ENCODE peak calls at places on chromosomes 3 and 15, in four cellular contexts. R is A549, Y is HepG2, W is IMR-90. G is an unnamed sample.

GRCh38 chr3:115469649-115470048 is 153.7 kb upstream of the GAP43 start:
- DNase-seq in W (no peak), Y (no peak), R (no peak), G (no peak)

GRCh38 chr15:43538091-43538490 is 20.7 kb downstream of the MAP1A start:
- DNase-seq in W (no peak), Y (no peak), R (no peak), G (no peak)

GRCh38 chr3:48410205-48411040 is 19.5 kb downstream of the PLXNB1 start:
- DNase-seq in W (no peak), Y (no peak), R (no peak), G (no peak)

GRCh38 chr3:40895109-40895508 is 304.2 kb upstream of the CTNNB1 start:
- DNase-seq in W (no peak), R (no peak), Y (no peak), G (no peak)

GRCh38 chr3:66989241-66989640 is 8.9 kb upstream of the KBTBD8 start:
- DNase-seq in R (no peak), W (no peak), Y (no peak), G (no peak)

GRCh38 chr3:156527060-156527459 is 27.9 kb downstream of the SSR3 start:
- DNase-seq in W (no peak), Y (no peak), R (no peak), G (no peak)

GRCh38 chr15:58087870-58088269 is 22.4 kb upstream of the ALDH1A2 start:
- DNase-seq in R (no peak), W (no peak), Y (no peak), G (no peak)

GRCh38 chr3:98778852-98779379 is 15.8 kb downstream of the ST3GAL6 start:
- DNase-seq in R (no peak), W (peak), Y (peak), G (no peak)

GRCh38 chr3:175605851-175606250 is 746.7 kb downstream of the NAALADL2 start:
- DNase-seq in Y (no peak), R (no peak), W (no peak), G (no peak)

GRCh38 chr3:29183346-29184087 is 97.4 kb upstream of the RBMS3 start:
- DNase-seq in R (no peak), W (peak), Y (no peak), G (no peak)

GRCh38 chr15:90982135-90982534 is 12.2 kb downstream of the PRC1 start:
- DNase-seq in W (peak), R (no peak), Y (no peak), G (no peak)

GRCh38 chr3:115517457-115518050 is 105.8 kb upstream of the GAP43 start:
- DNase-seq in Y (no peak), R (no peak), W (peak), G (no peak)

GRCh38 chr3:32414527-32415202 is 23.0 kb downstream of the CMTM7 start:
- DNase-seq in Y (no peak), R (no peak), W (peak), G (no peak)

GRCh38 chr3:97793415-97794019 is 28.3 kb upstream of the CRYBG3 start:
- DNase-seq in Y (peak), W (peak), R (peak), G (peak)

GRCh38 chr3:87298111-87298718 is 21.8 kb upstream of the POU1F1 start:
- DNase-seq in R (peak), W (peak), Y (peak), G (peak)

GRCh38 chr15:75054172-75054897 is 30.9 kb downstream of the PPCDC start:
- DNase-seq in W (no peak), Y (no peak), R (no peak), G (no peak)

GRCh38 chr3:52052831-52053306 is 3.5 kb downstream of the DUSP7 start:
- DNase-seq in R (peak), Y (peak), W (peak), G (peak)

GRCh38 chr15:27970661-27971392 is 128.3 kb downstream of the OCA2 start:
- DNase-seq in R (no peak), Y (no peak), W (no peak), G (no peak)

GRCh38 chr15:100094127-100094510 is 247.7 kb downstream of the ADAMTS17 start:
- DNase-seq in Y (no peak), R (no peak), W (no peak), G (no peak)

GRCh38 chr3:73484656-73485248 is 140.0 kb downstream of the PDZRN3 start:
- DNase-seq in R (no peak), W (peak), Y (no peak), G (no peak)

GRCh38 chr3:39705351-39705900 is 104.0 kb upstream of the MYRIP start:
- DNase-seq in Y (no peak), W (no peak), R (no peak), G (no peak)

GRCh38 chr15:97652700-97653167 is 307.8 kb upstream of the ARRDC4 start:
- DNase-seq in R (no peak), W (no peak), Y (no peak), G (no peak)

GRCh38 chr3:42123012-42123581 is 31.9 kb downstream of the TRAK1 start:
- DNase-seq in W (peak), R (no peak), Y (no peak), G (no peak)

GRCh38 chr3:130935761-130936160 is 41.9 kb downstream of the ATP2C1 start:
- DNase-seq in W (peak), Y (no peak), R (no peak), G (no peak)

GRCh38 chr3:11563749-11564148 is 80.0 kb downstream of the VGLL4 start:
- DNase-seq in Y (no peak), R (no peak), W (no peak), G (no peak)

DNA sequence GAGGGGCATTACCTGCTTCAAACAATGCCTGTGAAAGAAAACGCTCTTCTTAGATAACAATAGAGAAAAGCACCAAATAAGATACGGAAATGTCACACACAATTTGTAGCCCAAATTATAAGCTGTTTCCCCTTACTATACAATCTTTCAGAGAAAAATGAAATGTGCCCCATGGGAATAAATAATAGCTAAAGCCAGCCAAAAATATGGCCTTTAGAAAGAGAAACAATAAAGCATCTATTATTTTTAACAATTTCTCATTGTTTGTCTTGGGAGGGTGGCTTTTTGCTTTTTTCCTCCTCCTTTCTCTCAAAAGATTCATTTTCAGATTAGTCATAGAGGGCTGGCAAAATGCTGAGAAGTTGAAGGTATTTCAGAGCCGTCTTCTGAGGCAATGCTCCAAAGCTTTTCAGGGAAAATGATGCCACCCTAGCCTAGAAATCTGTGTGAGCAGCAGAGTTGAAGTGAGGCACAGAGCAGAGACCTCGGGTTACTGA is 86.2 kb upstream of the PRICKLE2 start:
- DNase-seq in R (no peak), Y (no peak), W (peak), G (no peak)
- TF ChIP-seq MAZ in R (no peak), Y (no peak), W (no peak), G (no peak)

GRCh38 chr3:133135303-133135702 is 97.1 kb downstream of the TMEM108 start:
- DNase-seq in W (no peak), R (no peak), Y (no peak), G (no peak)
- TF ChIP-seq MAZ in W (no peak), R (no peak), Y (no peak), G (no peak)

DNA sequence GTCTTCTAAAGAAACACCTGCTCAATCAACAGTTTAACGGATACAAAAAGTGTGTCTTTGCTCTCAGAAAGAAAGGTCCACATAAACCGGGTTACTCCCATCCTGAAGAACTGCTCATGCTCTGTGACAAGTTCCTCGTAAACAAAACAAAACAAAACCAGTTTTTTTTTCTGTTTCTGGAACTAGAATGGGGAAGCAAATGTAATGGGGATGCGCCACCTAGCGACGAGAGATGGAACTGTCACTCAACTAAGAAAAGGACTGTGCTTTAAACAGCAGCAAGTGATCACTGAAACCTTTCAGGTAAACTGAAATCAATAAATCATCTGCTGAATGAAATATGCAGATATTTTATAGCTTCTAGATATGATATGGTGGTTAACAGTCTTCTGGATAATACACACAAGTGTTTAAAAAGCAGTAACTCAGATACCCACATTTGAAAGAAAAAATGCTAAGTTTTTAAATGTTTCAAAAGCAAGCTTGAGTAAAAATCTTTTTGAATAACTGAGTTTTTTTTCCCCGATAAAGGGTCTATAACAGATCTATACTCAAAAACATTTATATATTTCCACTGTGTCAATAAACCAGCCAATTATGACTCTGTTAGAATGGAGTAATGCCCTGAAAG is 10.9 kb downstream of the TM2D3 start:
- DNase-seq in Y (peak), R (peak), W (peak), G (peak)
- TF ChIP-seq MAZ in Y (no peak), R (no peak), W (no peak), G (no peak)

GRCh38 chr3:165522371-165522770 is 314.9 kb downstream of the BCHE start:
- DNase-seq in R (no peak), Y (no peak), W (no peak), G (no peak)

GRCh38 chr3:165521131-165521871 is 315.9 kb downstream of the BCHE start:
- DNase-seq in W (no peak), Y (no peak), R (no peak), G (no peak)

GRCh38 chr3:165526367-165526766 is 310.9 kb downstream of the BCHE start:
- DNase-seq in W (no peak), Y (no peak), R (no peak), G (no peak)

GRCh38 chr3:165519687-165520086 is 317.5 kb downstream of the BCHE start:
- DNase-seq in Y (no peak), R (no peak), W (no peak), G (no peak)

GRCh38 chr3:165523801-165524200 is 313.4 kb downstream of the BCHE start:
- DNase-seq in R (no peak), Y (no peak), W (peak), G (no peak)
- TF ChIP-seq MAZ in R (no peak), Y (no peak), W (no peak), G (no peak)

G was measured in K562.